ENCODE peak calls at places on chromosomes 11 and 22, in six cellular contexts. S, A, O, G, Y and U are unnamed samples.

GRCh38 chr22:41746563-41747400 is 47.5 kb downstream of the MEI1 start:
- DNase-seq in S (peak; percentile 78), A (peak; percentile 82), O (peak; percentile 63), G (peak; percentile 79), Y (peak; percentile 26), U (peak; percentile 51)

GRCh38 chr11:13054278-13054677 is 45.2 kb downstream of the RASSF10 start:
- DNase-seq in S (no peak), A (no peak), O (no peak), G (no peak), Y (no peak), U (no peak)

GRCh38 chr11:114348200-114349191 is 51.8 kb downstream of the C11orf71 start:
- DNase-seq in S (peak; percentile 47), A (peak; percentile 58), O (peak; percentile 55), G (no peak), Y (no peak), U (no peak)

GRCh38 chr22:41862160-41862529 is 29.2 kb downstream of the SREBF2 start:
- DNase-seq in S (no peak), A (no peak), O (peak; percentile 33), G (no peak), Y (no peak), U (no peak)

GRCh38 chr22:39729141-39729934 is 158.8 kb downstream of the CACNA1I start:
- DNase-seq in S (no peak), A (no peak), O (no peak), G (no peak), Y (no peak), U (no peak)

GRCh38 chr22:38864361-38865191 is 7.4 kb downstream of the CBX6 start:
- DNase-seq in S (peak; percentile 70), A (no peak), O (no peak), G (peak; percentile 63), Y (no peak), U (no peak)

GRCh38 chr11:94543695-94544581 is at the start of gene FUT4:
- DNase-seq in S (peak; percentile 94), A (peak; percentile 84), O (peak; percentile 78), G (peak; percentile 91), Y (peak; percentile 53), U (peak; percentile 71)

GRCh38 chr11:8268530-8269461 is 5.1 kb upstream of the LMO1 start:
- DNase-seq in S (no peak), A (no peak), O (no peak), G (no peak), Y (no peak), U (no peak)

GRCh38 chr22:20061481-20061861 is 18.6 kb upstream of the DGCR8 start:
- DNase-seq in S (no peak), A (no peak), O (no peak), G (no peak), Y (no peak), U (no peak)

GRCh38 chr11:98589975-98590374 is 430.8 kb upstream of the CNTN5 start:
- DNase-seq in S (no peak), A (no peak), O (no peak), G (no peak), Y (no peak), U (no peak)

GRCh38 chr11:86644291-86644690 is 28.1 kb downstream of the ME3 start:
- DNase-seq in S (no peak), A (no peak), O (no peak), G (no peak), Y (no peak), U (no peak)

GRCh38 chr22:45310331-45311032 is 748 bp downstream of the FAM118A start:
- DNase-seq in S (no peak), A (peak; percentile 22), O (peak; percentile 29), G (no peak), Y (no peak), U (no peak)

GRCh38 chr11:111581341-111581740 is 20.9 kb upstream of the SIK2 start:
- DNase-seq in S (no peak), A (no peak), O (no peak), G (no peak), Y (no peak), U (no peak)

GRCh38 chr11:22879615-22880014 is 19.3 kb upstream of the CCDC179 start:
- DNase-seq in S (no peak), A (no peak), O (no peak), G (no peak), Y (no peak), U (no peak)

GRCh38 chr11:116853461-116854073 is 16.1 kb upstream of the APOA1 start:
- DNase-seq in S (peak; percentile 53), A (no peak), O (peak; percentile 83), G (no peak), Y (peak; percentile 32), U (no peak)

GRCh38 chr11:85896871-85897270 is 41.7 kb downstream of the CCDC83 start:
- DNase-seq in S (no peak), A (no peak), O (no peak), G (no peak), Y (no peak), U (no peak)

GRCh38 chr11:62461740-62462522 is 43.1 kb downstream of the SCGB1A1 start:
- DNase-seq in S (no peak), A (no peak), O (no peak), G (no peak), Y (no peak), U (no peak)

GRCh38 chr22:48581821-48582469 is 1245.7 kb downstream of the BRD1 start:
- DNase-seq in S (no peak), A (no peak), O (no peak), G (peak; percentile 14), Y (no peak), U (no peak)

GRCh38 chr11:68334923-68335322 is 22.5 kb downstream of the LRP5 start:
- DNase-seq in S (no peak), A (no peak), O (no peak), G (no peak), Y (no peak), U (no peak)

GRCh38 chr11:59273008-59273841 is 60.5 kb upstream of the MPEG1 start:
- DNase-seq in S (no peak), A (no peak), O (no peak), G (no peak), Y (no peak), U (no peak)

GRCh38 chr11:44760477-44760872 is 33.7 kb downstream of the TSPAN18 start:
- DNase-seq in S (no peak), A (no peak), O (no peak), G (no peak), Y (no peak), U (no peak)

GRCh38 chr11:65649656-65650546 is 12.0 kb downstream of the SIPA1 start:
- DNase-seq in S (no peak), A (no peak), O (no peak), G (peak; percentile 51), Y (no peak), U (no peak)